ENCODE peak calls at places on chromosomes 7 and 10, in four cellular contexts. Y is upper lobe of right lung, R is SJSA1, K is GM06990. X is an unnamed sample.

GRCh38 chr7:136938476-136938875 is 70.0 kb downstream of the CHRM2 start:
- DNase-seq in Y (no peak), R (no peak), K (no peak), X (no peak)

GRCh38 chr10:17835688-17836087 is 26.5 kb downstream of the MRC1 start:
- DNase-seq in Y (no peak), R (peak; percentile 92), K (no peak), X (peak; percentile 70)

GRCh38 chr7:35619863-35620262 is 75.1 kb downstream of the HERPUD2 start:
- DNase-seq in Y (no peak), R (no peak), K (no peak), X (no peak)

GRCh38 chr7:133748443-133749407 is 378.4 kb upstream of the LRGUK start:
- DNase-seq in Y (no peak), R (no peak), K (no peak), X (no peak)

GRCh38 chr10:30111340-30111980 is 52.1 kb upstream of the JCAD start:
- DNase-seq in Y (no peak), R (no peak), K (no peak), X (peak; percentile 76)

GRCh38 chr10:97081621-97082235 is 104.0 kb downstream of the SLIT1 start:
- DNase-seq in Y (peak; percentile 74), R (peak; percentile 62), K (peak; percentile 40), X (no peak)

GRCh38 chr10:14074062-14074884 is 256.5 kb downstream of the FRMD4A start:
- DNase-seq in Y (peak; percentile 82), R (peak; percentile 99), K (no peak), X (peak; percentile 100)

GRCh38 chr10:88366772-88367171 is 216.3 kb downstream of the RNLS start:
- DNase-seq in Y (no peak), R (no peak), K (no peak), X (no peak)

GRCh38 chr10:99785646-99786045 is 3.2 kb downstream of the ABCC2 start:
- DNase-seq in Y (no peak), R (no peak), K (no peak), X (no peak)

GRCh38 chr7:111527545-111527944 is 34.7 kb downstream of the IMMP2L start:
- DNase-seq in Y (no peak), R (no peak), K (peak; percentile 45), X (no peak)

GRCh38 chr7:100719523-100720319 is 547 bp upstream of the EPO start:
- DNase-seq in Y (no peak), R (no peak), K (no peak), X (no peak)
- H3K4me3 ChIP-seq in Y (no peak overlapping the region), R (no peak overlapping the region), K (no peak overlapping the region), X (no peak overlapping the region)

GRCh38 chr7:157077021-157077420 is 61.7 kb upstream of the UBE3C start:
- DNase-seq in Y (no peak), R (no peak), K (no peak), X (no peak)
- H3K27me3 ChIP-seq in Y (peaks cover 29% of the 10 kb centered on the region), R (peaks cover 18% of the 10 kb centered on the region), K (peaks cover 2% of the 10 kb centered on the region), X (peaks cover 13% of the 10 kb centered on the region)

GRCh38 chr7:23105644-23106490 is at the start of gene KLHL7:
- DNase-seq in Y (peak; percentile 99), R (peak; percentile 94), K (peak; percentile 93), X (peak; percentile 59)

GRCh38 chr7:23106491-23106800 is 861 bp downstream of the KLHL7 start:
- DNase-seq in Y (no peak), R (no peak), K (no peak), X (no peak)

GRCh38 chr7:23107781-23108180 is 2.2 kb downstream of the KLHL7 start:
- DNase-seq in Y (no peak), R (no peak), K (no peak), X (no peak)

GRCh38 chr7:23106801-23107713 is 1.5 kb downstream of the KLHL7 start:
- DNase-seq in Y (no peak), R (no peak), K (no peak), X (no peak)

GRCh38 chr7:23105086-23105643 is 420 bp upstream of the KLHL7 start:
- DNase-seq in Y (no peak), R (no peak), K (no peak), X (no peak)
- H3K4me3 ChIP-seq in Y (peak overlapping the region; percentile 98), R (peak overlapping the region; percentile 79), K (peak overlapping the region; percentile 92), X (peak overlapping the region; percentile 94)

GRCh38 chr10:8051851-8052257 is 2.6 kb upstream of the GATA3 start:
- DNase-seq in Y (no peak), R (no peak), K (no peak), X (no peak)
- H3K27me3 ChIP-seq in Y (peaks cover 98% of the 10 kb centered on the region), R (peaks cover 56% of the 10 kb centered on the region), K (no peaks in the 10 kb centered on the region), X (peaks cover 59% of the 10 kb centered on the region)

GRCh38 chr10:2882628-2883027 is 184.7 kb upstream of the PFKP start:
- DNase-seq in Y (no peak), R (no peak), K (no peak), X (no peak)
- H3K4me3 ChIP-seq in Y (no peak overlapping the region), R (no peak overlapping the region), K (no peak overlapping the region), X (no peak overlapping the region)

GRCh38 chr7:158579662-158580646 is 7.7 kb downstream of the PTPRN2 start:
- DNase-seq in Y (no peak), R (no peak), K (no peak), X (no peak)

GRCh38 chr7:158581440-158582088 is 6.1 kb downstream of the PTPRN2 start:
- DNase-seq in Y (no peak), R (no peak), K (no peak), X (no peak)

GRCh38 chr7:158583143-158583542 is 4.5 kb downstream of the PTPRN2 start:
- DNase-seq in Y (no peak), R (no peak), K (no peak), X (no peak)

GRCh38 chr7:158583810-158584209 is 3.8 kb downstream of the PTPRN2 start:
- DNase-seq in Y (no peak), R (no peak), K (no peak), X (no peak)

DNA sequence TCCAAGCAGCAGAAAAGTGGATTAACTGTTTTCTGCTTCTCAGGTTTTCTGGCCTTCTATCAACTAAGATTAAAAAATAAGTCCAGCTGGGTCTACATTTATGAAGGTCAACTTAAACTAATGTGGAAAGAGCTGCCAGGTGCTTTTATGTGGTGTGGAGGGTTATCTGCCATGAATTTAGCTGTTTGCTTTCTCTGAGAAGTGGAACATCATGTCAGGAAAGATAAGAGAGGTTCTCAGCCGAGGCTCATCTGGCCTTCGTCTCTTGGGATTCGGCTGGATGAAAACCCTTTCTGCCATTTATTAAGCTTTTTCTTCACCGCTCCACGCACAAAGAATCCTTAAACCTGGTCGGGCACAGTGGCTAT is 5.5 kb downstream of the PTPRN2 start:
- DNase-seq in Y (no peak), R (no peak), K (no peak), X (no peak)
- H3K27me3 ChIP-seq in Y (peaks cover 49% of the 10 kb centered on the region), R (peaks cover 10% of the 10 kb centered on the region), K (no peaks in the 10 kb centered on the region), X (peaks cover 8% of the 10 kb centered on the region)

X was measured in BJ.